ENCODE peak calls at places on chromosomes 6 and 20, in nine cellular contexts. Q, B, T, J, I, P, D, Z and A are unnamed samples.

GRCh38 chr20:56689318-56689717 is 60.2 kb downstream of the TFAP2C start:
- DNase-seq in Q (no peak), B (no peak), T (no peak), J (peak; percentile 77), I (peak; percentile 36), P (no peak), D (no peak), Z (peak; percentile 38), A (no peak)

GRCh38 chr20:37270586-37271420 is 9.2 kb upstream of the GHRH start:
- DNase-seq in Q (no peak), B (no peak), T (no peak), J (peak; percentile 35), I (no peak), P (no peak), D (no peak), Z (no peak), A (no peak)

GRCh38 chr6:38871745-38872568 is 156.8 kb downstream of the DNAH8 start:
- DNase-seq in Q (peak; percentile 36), B (peak; percentile 24), T (peak; percentile 46), J (peak; percentile 44), I (peak; percentile 32), P (peak; percentile 21), D (peak; percentile 67), Z (peak; percentile 88), A (no peak)

GRCh38 chr6:102390541-102390940 is 997.0 kb downstream of the GRIK2 start:
- DNase-seq in Q (no peak), B (no peak), T (no peak), J (no peak), I (no peak), P (no peak), D (no peak), Z (no peak), A (no peak)

GRCh38 chr6:28807682-28808280 is 116.0 kb downstream of the TRIM27 start:
- DNase-seq in Q (peak; percentile 67), B (no peak), T (no peak), J (peak; percentile 74), I (peak; percentile 34), P (peak; percentile 17), D (no peak), Z (peak; percentile 90), A (no peak)

GRCh38 chr6:165729307-165729936 is 66.4 kb upstream of the PDE10A start:
- DNase-seq in Q (no peak), B (no peak), T (peak; percentile 10), J (no peak), I (peak; percentile 62), P (peak; percentile 6), D (no peak), Z (peak; percentile 67), A (no peak)

GRCh38 chr6:139436521-139437348 is 62.3 kb upstream of the CITED2 start:
- DNase-seq in Q (no peak), B (no peak), T (no peak), J (peak; percentile 90), I (peak; percentile 12), P (no peak), D (no peak), Z (no peak), A (no peak)

GRCh38 chr6:12342664-12343063 is 52.5 kb downstream of the EDN1 start:
- DNase-seq in Q (no peak), B (no peak), T (no peak), J (no peak), I (no peak), P (no peak), D (no peak), Z (no peak), A (no peak)

GRCh38 chr6:24391756-24392405 is 10.9 kb upstream of the MRS2 start:
- DNase-seq in Q (no peak), B (no peak), T (no peak), J (no peak), I (no peak), P (no peak), D (no peak), Z (no peak), A (no peak)

GRCh38 chr6:56891754-56892153 is 63.2 kb upstream of the BEND6 start:
- DNase-seq in Q (no peak), B (no peak), T (no peak), J (peak; percentile 56), I (peak; percentile 19), P (no peak), D (no peak), Z (peak; percentile 26), A (no peak)

GRCh38 chr20:25254986-25255680 is 7.2 kb downstream of the PYGB start:
- DNase-seq in Q (no peak), B (peak; percentile 41), T (no peak), J (peak; percentile 33), I (no peak), P (no peak), D (no peak), Z (no peak), A (no peak)

GRCh38 chr6:144122861-144123260 is 27.5 kb upstream of the STX11 start:
- DNase-seq in Q (no peak), B (no peak), T (no peak), J (no peak), I (no peak), P (no peak), D (no peak), Z (no peak), A (no peak)

GRCh38 chr6:104325341-104326172 is 534.2 kb downstream of the HACE1 start:
- DNase-seq in Q (peak; percentile 20), B (no peak), T (no peak), J (peak; percentile 20), I (peak; percentile 10), P (no peak), D (no peak), Z (peak; percentile 47), A (no peak)

GRCh38 chr6:144710207-144710606 is 425.1 kb downstream of the UTRN start:
- DNase-seq in Q (no peak), B (no peak), T (no peak), J (peak; percentile 97), I (peak; percentile 31), P (no peak), D (no peak), Z (no peak), A (no peak)

GRCh38 chr20:58692579-58693225 is at the start of gene NPEPL1:
- DNase-seq in Q (peak; percentile 26), B (no peak), T (peak; percentile 57), J (peak; percentile 75), I (peak; percentile 89), P (no peak), D (no peak), Z (peak; percentile 79), A (peak; percentile 32)